ENCODE peak calls at places on chromosomes 12 and 14, in four cellular contexts. One of them, this sample, is unnamed. For H3K4me1, the result is how much of the 10 kb centered on the place peaks cover.

GRCh38 chr14:56324831-56325230 is 206.6 kb downstream of the PELI2 start:
- DNase-seq in H1: no peak
- DNase-seq in GM12878: no peak
- DNase-seq in GM23338: no peak
- DNase-seq in this sample: no peak

GRCh38 chr14:55052259-55052930 is 948 bp downstream of the MAPK1IP1L start:
- DNase-seq in GM23338: peak
- DNase-seq in H1: no peak
- DNase-seq in GM12878: no peak
- DNase-seq in this sample: no peak

GRCh38 chr14:23079716-23080115 is 15.2 kb downstream of the ACIN1 start:
- DNase-seq in H1: no peak
- DNase-seq in GM23338: no peak
- DNase-seq in GM12878: no peak
- DNase-seq in this sample: no peak

GRCh38 chr12:130967631-130968030 is 13.9 kb downstream of the ADGRD1 start:
- DNase-seq in GM23338: no peak
- DNase-seq in GM12878: no peak
- DNase-seq in H1: no peak
- DNase-seq in this sample: no peak

GRCh38 chr12:50351120-50352043 is 45.0 kb downstream of the FAM186A start:
- DNase-seq in H1: no peak
- DNase-seq in GM23338: no peak
- DNase-seq in GM12878: no peak
- DNase-seq in this sample: peak

GRCh38 chr12:88935856-88936255 is 355.6 kb upstream of the KITLG start:
- DNase-seq in H1: no peak
- DNase-seq in GM12878: no peak
- DNase-seq in GM23338: no peak
- DNase-seq in this sample: no peak

GRCh38 chr12:51832708-51833107 is 15.8 kb downstream of the FIGNL2 start:
- DNase-seq in GM23338: no peak
- DNase-seq in H1: no peak
- DNase-seq in GM12878: no peak
- DNase-seq in this sample: no peak

GRCh38 chr12:62001424-62001823 is 258.8 kb upstream of the USP15 start:
- DNase-seq in GM23338: no peak
- DNase-seq in H1: no peak
- DNase-seq in GM12878: no peak
- DNase-seq in this sample: no peak

GRCh38 chr12:66647034-66647691 is 31.7 kb downstream of the GRIP1 start:
- DNase-seq in GM23338: no peak
- DNase-seq in H1: no peak
- DNase-seq in GM12878: no peak
- DNase-seq in this sample: no peak

GRCh38 chr14:72907327-72907826 is 13.5 kb upstream of the DPF3 start:
- DNase-seq in GM12878: no peak
- DNase-seq in GM23338: no peak
- DNase-seq in H1: no peak
- DNase-seq in this sample: peak

GRCh38 chr14:78259831-78260230 is 89.7 kb downstream of the NRXN3 start:
- DNase-seq in GM12878: no peak
- DNase-seq in GM23338: no peak
- DNase-seq in H1: no peak
- DNase-seq in this sample: no peak

GRCh38 chr14:75738192-75738591 is 77.1 kb downstream of the TTLL5 start:
- DNase-seq in GM12878: no peak
- DNase-seq in GM23338: no peak
- DNase-seq in H1: no peak
- DNase-seq in this sample: no peak

GRCh38 chr12:127054531-127054930 is 1212.4 kb upstream of the TMEM132C start:
- DNase-seq in GM12878: no peak
- DNase-seq in GM23338: no peak
- DNase-seq in H1: no peak
- DNase-seq in this sample: no peak

GRCh38 chr12:53402871-53403270 is 20.8 kb upstream of the AMHR2 start:
- DNase-seq in GM23338: no peak
- DNase-seq in H1: no peak
- DNase-seq in GM12878: no peak
- DNase-seq in this sample: no peak

GRCh38 chr14:94673781-94674231 is 61.6 kb downstream of the SERPINA3 start:
- DNase-seq in H1: no peak
- DNase-seq in GM12878: no peak
- DNase-seq in GM23338: no peak
- DNase-seq in this sample: no peak
- H3K4me1 ChIP-seq in H1: under half
- H3K4me1 ChIP-seq in GM12878: under half
- H3K4me1 ChIP-seq in GM23338: under half
- H3K4me1 ChIP-seq in this sample: under half

GRCh38 chr12:123233505-123234299 is 466 bp downstream of the MTRFR start:
- DNase-seq in GM23338: peak
- DNase-seq in H1: peak
- DNase-seq in GM12878: no peak
- DNase-seq in this sample: no peak
- TF ChIP-seq CTCF in GM23338: no peak
- TF ChIP-seq CTCF in H1: no peak
- TF ChIP-seq CTCF in GM12878: no peak
- TF ChIP-seq CTCF in this sample: no peak

GRCh38 chr12:121800694-121801600 is 2.9 kb upstream of the SETD1B start:
- DNase-seq in GM12878: no peak
- DNase-seq in H1: no peak
- DNase-seq in GM23338: peak
- DNase-seq in this sample: peak

GRCh38 chr12:121802485-121802842 is 1.3 kb upstream of the SETD1B start:
- DNase-seq in GM23338: no peak
- DNase-seq in H1: no peak
- DNase-seq in GM12878: no peak
- DNase-seq in this sample: no peak

GRCh38 chr12:121799842-121800693 is 3.7 kb upstream of the SETD1B start:
- DNase-seq in GM12878: no peak
- DNase-seq in GM23338: peak
- DNase-seq in H1: no peak
- DNase-seq in this sample: peak

GRCh38 chr12:121802843-121803698 is 738 bp upstream of the SETD1B start:
- DNase-seq in GM23338: peak
- DNase-seq in GM12878: peak
- DNase-seq in H1: peak
- DNase-seq in this sample: peak

DNA sequence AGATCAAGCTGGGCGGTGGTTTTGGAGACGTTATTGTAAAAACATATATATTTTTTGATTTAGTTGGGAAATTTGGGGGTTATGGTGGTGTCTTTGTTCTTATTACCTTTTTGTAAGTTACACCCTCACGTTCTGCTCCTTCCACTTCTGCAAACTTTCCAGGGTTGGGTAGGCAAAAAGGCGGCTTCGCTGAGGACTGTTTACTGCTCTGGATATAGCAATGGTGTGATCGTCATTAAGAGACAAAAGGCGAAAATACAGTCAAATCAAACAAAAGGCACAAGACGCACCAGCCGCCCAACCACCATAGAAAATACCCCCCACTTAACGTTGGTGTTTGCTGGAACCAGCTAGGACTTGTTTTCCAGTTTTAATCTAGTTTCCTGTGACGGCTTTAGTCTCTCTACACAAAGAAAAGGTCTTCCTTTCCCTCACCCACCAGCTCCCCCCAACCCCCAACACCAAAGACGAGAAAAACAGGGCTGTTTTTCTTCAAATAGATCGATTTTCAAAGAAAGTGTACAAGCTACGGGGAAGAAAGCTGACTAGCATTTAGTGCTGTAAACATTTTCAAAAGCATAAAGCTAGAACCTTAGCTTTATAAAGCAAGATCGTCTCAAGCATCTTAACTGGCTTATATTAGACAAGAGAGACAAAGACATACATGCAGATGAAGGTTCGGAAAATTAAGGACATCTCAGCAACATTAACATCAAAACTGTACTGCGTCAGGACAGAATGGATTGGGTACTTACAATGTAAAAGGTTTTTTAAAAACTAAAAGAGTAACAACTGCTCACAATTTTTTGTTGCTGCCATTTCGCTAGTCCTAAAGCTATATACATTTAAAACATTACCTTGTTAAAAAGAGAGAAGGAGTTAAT is 2.0 kb upstream of the SETD1B start:
- DNase-seq in GM12878: no peak
- DNase-seq in H1: no peak
- DNase-seq in GM23338: peak
- DNase-seq in this sample: no peak
- TF ChIP-seq POLR2AphosphoS5 in GM12878: peak
- TF ChIP-seq POLR2AphosphoS5 in H1: no peak
- TF ChIP-seq POLR2AphosphoS5 in GM23338: no peak
- TF ChIP-seq POLR2AphosphoS5 in this sample: no peak

GRCh38 chr12:6883683-6884082 is 10.6 kb upstream of the SPSB2 start:
- DNase-seq in GM23338: no peak
- DNase-seq in GM12878: no peak
- DNase-seq in H1: no peak
- DNase-seq in this sample: no peak

GRCh38 chr12:6890789-6891624 is 13.6 kb upstream of the LRRC23 start:
- DNase-seq in H1: peak
- DNase-seq in GM12878: peak
- DNase-seq in GM23338: peak
- DNase-seq in this sample: peak

GRCh38 chr12:6888360-6888759 is 15.3 kb upstream of the SPSB2 start:
- DNase-seq in GM12878: no peak
- DNase-seq in H1: no peak
- DNase-seq in GM23338: no peak
- DNase-seq in this sample: no peak

GRCh38 chr12:6884539-6884938 is 11.4 kb upstream of the SPSB2 start:
- DNase-seq in GM12878: no peak
- DNase-seq in GM23338: peak
- DNase-seq in H1: no peak
- DNase-seq in this sample: no peak

DNA sequence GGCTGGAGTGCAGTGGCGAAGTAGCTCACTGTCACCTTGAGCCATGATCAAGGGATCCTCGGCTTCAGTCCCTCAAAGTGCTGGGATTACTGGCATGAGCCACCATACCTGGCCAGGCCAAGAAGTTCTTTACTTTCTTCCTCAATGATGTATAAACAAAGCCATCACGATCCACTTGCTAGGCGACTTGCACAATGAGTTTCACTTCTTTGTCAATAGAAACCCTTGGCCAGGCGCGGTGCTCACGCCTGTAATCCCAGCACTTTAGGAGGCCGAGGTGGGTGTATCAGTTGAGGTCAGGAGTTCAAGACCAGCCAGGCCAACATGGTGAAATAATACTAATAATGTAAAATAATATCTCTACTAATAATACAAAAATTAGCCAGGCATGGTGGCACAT is 14.4 kb upstream of the SPSB2 start:
- DNase-seq in H1: no peak
- DNase-seq in GM23338: no peak
- DNase-seq in GM12878: no peak
- DNase-seq in this sample: no peak
- H3K4me1 ChIP-seq in H1: under half
- H3K4me1 ChIP-seq in GM23338: under half
- H3K4me1 ChIP-seq in GM12878: under half
- H3K4me1 ChIP-seq in this sample: under half

DNA sequence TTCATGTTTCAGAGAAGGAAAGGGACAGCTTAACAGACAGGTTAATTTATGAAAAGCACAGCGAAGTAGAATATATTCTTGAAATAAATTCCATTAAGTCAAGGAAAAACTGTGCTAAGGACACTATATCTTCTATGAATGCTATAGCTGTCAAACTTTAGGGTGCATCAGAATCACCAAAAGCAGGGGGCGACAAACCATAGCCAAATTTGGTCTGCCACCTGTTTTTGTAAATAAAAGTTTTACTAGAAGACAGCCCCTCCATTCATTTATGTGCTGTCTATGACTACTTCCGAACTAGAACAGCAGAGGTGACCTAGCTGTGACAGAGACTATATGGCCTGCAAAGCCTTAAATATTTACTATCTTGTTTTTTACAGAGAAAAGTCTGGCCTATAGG is 25.9 kb downstream of the PPP4R3A start:
- DNase-seq in GM23338: peak
- DNase-seq in GM12878: no peak
- DNase-seq in H1: no peak
- DNase-seq in this sample: no peak
- TF ChIP-seq CTCF in GM23338: peak
- TF ChIP-seq CTCF in GM12878: no peak
- TF ChIP-seq CTCF in H1: no peak
- TF ChIP-seq CTCF in this sample: no peak

DNA sequence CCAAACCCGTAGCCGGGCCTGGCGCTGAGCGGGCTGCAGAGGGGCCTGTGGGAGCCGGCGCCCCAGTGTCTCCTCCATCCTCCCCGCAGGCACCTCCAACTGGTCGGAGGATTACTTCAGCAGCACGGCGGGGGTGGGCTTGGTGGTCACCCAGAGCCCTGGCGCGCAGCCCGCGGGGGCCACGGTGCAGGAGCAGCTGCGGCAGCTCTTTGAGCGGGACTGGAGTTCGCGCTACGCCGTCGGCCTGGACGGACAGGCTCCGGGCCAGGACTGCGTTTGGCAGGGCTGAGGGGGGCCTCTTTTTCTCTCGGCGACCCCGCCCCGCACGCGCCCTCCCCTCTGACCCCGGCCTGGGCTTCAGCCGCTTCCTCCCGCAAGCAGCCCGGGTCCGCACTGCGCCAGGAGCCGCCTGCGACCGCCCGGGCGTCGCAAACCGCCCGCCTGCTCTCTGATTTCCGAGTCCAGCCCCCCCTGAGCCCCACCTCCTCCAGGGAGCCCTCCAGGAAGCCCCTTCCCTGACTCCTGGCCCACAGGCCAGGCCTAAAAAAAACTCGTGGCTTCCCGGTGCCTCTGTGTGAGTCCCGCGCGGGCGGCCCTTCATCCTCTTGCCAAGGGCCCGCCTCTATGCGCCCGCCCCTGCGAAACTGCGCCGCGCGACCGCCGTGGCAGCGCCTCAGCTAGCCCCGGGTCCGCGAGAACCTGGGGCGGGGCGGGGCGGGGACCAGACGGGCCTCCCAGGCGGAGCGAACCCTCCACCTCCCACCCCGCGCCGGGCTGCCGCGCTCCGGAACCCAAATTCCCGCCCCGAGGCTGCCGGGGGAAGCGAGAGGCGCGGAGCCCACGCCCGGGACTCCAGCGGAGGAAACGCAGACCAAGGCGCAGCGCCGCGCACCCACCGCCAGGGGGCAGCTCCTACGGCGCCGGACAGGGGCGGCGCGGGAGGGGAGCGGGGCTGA is 8.3 kb downstream of the PLD4 start:
- DNase-seq in GM12878: no peak
- DNase-seq in GM23338: peak
- DNase-seq in H1: peak
- DNase-seq in this sample: peak
- TF ChIP-seq POLR2AphosphoS5 in GM12878: no peak
- TF ChIP-seq POLR2AphosphoS5 in GM23338: no peak
- TF ChIP-seq POLR2AphosphoS5 in H1: no peak
- TF ChIP-seq POLR2AphosphoS5 in this sample: no peak

GRCh38 chr12:64687816-64688599 is 71.2 kb downstream of the GNS start:
- DNase-seq in GM23338: no peak
- DNase-seq in GM12878: no peak
- DNase-seq in H1: no peak
- DNase-seq in this sample: no peak
- H3K4me1 ChIP-seq in GM23338: under half
- H3K4me1 ChIP-seq in GM12878: under half
- H3K4me1 ChIP-seq in H1: under half
- H3K4me1 ChIP-seq in this sample: under half

This sample was measured in transverse colon.